ENCODE peak calls at places on chromosome 18, in seven cellular contexts. Y is KBM-7; O is stimulated activated CD4-positive, alpha-beta T cell treated with anti-CD3 and anti-CD28 coated beads, Interleukin-1b, Interleukin-23, amount 100 ng/mL, for 1 hour; T is T-helper 9 cell; S is BJ; R is activated T-helper 2 cell treated with anti-CD3 and anti-CD28 coated beads, Interferon-gamma antibody, Interleukin-2, Interleukin-4, amounts not matched to agents 10 μg/mL and 5 μg/mL and 100 μg/mL, durations not matched to agents 14 hours and 24 hours and 36 hours; J is HTR-8/SVneo. P is an unnamed sample.

GRCh38 chr18:36187826-36188721 is 777 bp downstream of the MOCOS start:
- DNase-seq in Y (no peak), O (no peak), T (no peak), S (no peak), R (no peak), J (no peak), P (no peak)

GRCh38 chr18:9824474-9824832 is 61.3 kb upstream of the TXNDC2 start:
- DNase-seq in Y (no peak), O (no peak), T (no peak), S (no peak), R (no peak), J (no peak), P (no peak)

GRCh38 chr18:9062418-9062751 is 40.1 kb upstream of the NDUFV2 start:
- DNase-seq in Y (no peak), O (no peak), T (no peak), S (no peak), R (no peak), J (no peak), P (no peak)

GRCh38 chr18:9160014-9160413 is 23.4 kb downstream of the ANKRD12 start:
- DNase-seq in Y (no peak), O (no peak), T (no peak), S (no peak), R (no peak), J (no peak), P (no peak)

GRCh38 chr18:36265035-36265434 is 32.5 kb upstream of the FHOD3 start:
- DNase-seq in Y (no peak), O (no peak), T (no peak), S (no peak), R (no peak), J (no peak), P (no peak)

GRCh38 chr18:62102221-62102620 is 84.6 kb downstream of the PIGN start:
- DNase-seq in Y (no peak), O (no peak), T (no peak), S (no peak), R (no peak), J (no peak), P (no peak)

GRCh38 chr18:79507076-79507545 is 111.4 kb downstream of the NFATC1 start:
- DNase-seq in Y (peak), O (no peak), T (no peak), S (no peak), R (no peak), J (no peak), P (no peak)

GRCh38 chr18:79788096-79789085 is 9.3 kb upstream of the KCNG2 start:
- DNase-seq in Y (no peak), O (no peak), T (no peak), S (no peak), R (no peak), J (no peak), P (no peak)

GRCh38 chr18:59300676-59301285 is 17.7 kb downstream of the CPLX4 start:
- DNase-seq in Y (no peak), O (no peak), T (no peak), S (no peak), R (no peak), J (no peak), P (no peak)

GRCh38 chr18:57234346-57234745 is 87.5 kb downstream of the BOD1L2 start:
- DNase-seq in Y (no peak), O (no peak), T (no peak), S (no peak), R (no peak), J (no peak), P (no peak)

GRCh38 chr18:48896875-48897511 is 53.8 kb downstream of the SMAD7 start:
- DNase-seq in Y (peak), O (no peak), T (no peak), S (no peak), R (no peak), J (no peak), P (no peak)

GRCh38 chr18:61531182-61531581 is 198.0 kb downstream of the CDH20 start:
- DNase-seq in Y (no peak), O (no peak), T (no peak), S (no peak), R (no peak), J (no peak), P (no peak)

GRCh38 chr18:23924813-23925212 is 89.7 kb upstream of the TTC39C start:
- DNase-seq in Y (no peak), O (no peak), T (no peak), S (no peak), R (no peak), J (peak), P (no peak)

GRCh38 chr18:26738706-26739105 is 126.8 kb downstream of the AQP4 start:
- DNase-seq in Y (no peak), O (no peak), T (no peak), S (no peak), R (no peak), J (no peak), P (no peak)

GRCh38 chr18:75395137-75395536 is 32.4 kb downstream of the SMIM21 start:
- DNase-seq in Y (no peak), O (no peak), T (no peak), S (no peak), R (no peak), J (no peak), P (no peak)

GRCh38 chr18:26089247-26090129 is 925 bp downstream of the SS18 start:
- DNase-seq in Y (no peak), O (no peak), T (no peak), S (no peak), R (no peak), J (peak), P (no peak)

GRCh38 chr18:332721-333513 is 65.1 kb upstream of the THOC1 start:
- DNase-seq in Y (no peak), O (no peak), T (no peak), S (no peak), R (no peak), J (no peak), P (no peak)

P was measured in T-helper 22 cell.